ENCODE peak calls at places on chromosomes 3 and 15, in ten cellular contexts. C, E, I, T, U, J, N, G, O and B are unnamed samples.
A peak's percentile ranks its signal among the peaks of the same experiment; 100 is the strongest.

GRCh38 chr15:60179786-60180391 is 175.8 kb downstream of the FOXB1 start:
- DNase-seq in C (no peak), E (peak; percentile 49), I (peak; percentile 60), T (peak; percentile 62), U (peak; percentile 61), J (peak; percentile 65), N (peak; percentile 49), G (peak; percentile 75), O (peak; percentile 70), B (peak; percentile 25)

GRCh38 chr3:25235471-25235870 is 192.6 kb upstream of the RARB start:
- DNase-seq in C (no peak), E (no peak), I (no peak), T (no peak), U (no peak), J (no peak), N (peak; percentile 90), G (no peak), O (no peak), B (no peak)

GRCh38 chr3:69932087-69932486 is 67.4 kb upstream of the SAMMSON start:
- DNase-seq in C (no peak), E (no peak), I (no peak), T (no peak), U (no peak), J (no peak), N (no peak), G (no peak), O (no peak), B (no peak)

GRCh38 chr3:132652640-132653270 is 6.9 kb downstream of the ACAD11 start:
- DNase-seq in C (no peak), E (no peak), I (no peak), T (no peak), U (peak; percentile 33), J (peak; percentile 81), N (no peak), G (no peak), O (peak; percentile 68), B (no peak)

GRCh38 chr3:190514163-190515153 is 573 bp downstream of the IL1RAP start:
- DNase-seq in C (no peak), E (peak; percentile 50), I (peak; percentile 36), T (peak; percentile 60), U (peak; percentile 60), J (peak; percentile 51), N (peak; percentile 76), G (no peak), O (peak; percentile 81), B (peak; percentile 23)

GRCh38 chr3:197787412-197787811 is 3.6 kb upstream of the LRCH3 start:
- DNase-seq in C (no peak), E (no peak), I (no peak), T (no peak), U (peak; percentile 32), J (peak; percentile 59), N (no peak), G (no peak), O (no peak), B (no peak)

GRCh38 chr3:182108351-182108750 is 396.6 kb downstream of the SOX2 start:
- DNase-seq in C (no peak), E (no peak), I (no peak), T (no peak), U (no peak), J (no peak), N (no peak), G (no peak), O (no peak), B (no peak)

GRCh38 chr3:58640700-58641372 is 25.7 kb downstream of the FAM3D start:
- DNase-seq in C (peak; percentile 73), E (peak; percentile 88), I (peak; percentile 61), T (peak; percentile 90), U (peak; percentile 74), J (peak; percentile 92), N (peak; percentile 71), G (peak; percentile 85), O (peak; percentile 85), B (peak; percentile 56)

DNA sequence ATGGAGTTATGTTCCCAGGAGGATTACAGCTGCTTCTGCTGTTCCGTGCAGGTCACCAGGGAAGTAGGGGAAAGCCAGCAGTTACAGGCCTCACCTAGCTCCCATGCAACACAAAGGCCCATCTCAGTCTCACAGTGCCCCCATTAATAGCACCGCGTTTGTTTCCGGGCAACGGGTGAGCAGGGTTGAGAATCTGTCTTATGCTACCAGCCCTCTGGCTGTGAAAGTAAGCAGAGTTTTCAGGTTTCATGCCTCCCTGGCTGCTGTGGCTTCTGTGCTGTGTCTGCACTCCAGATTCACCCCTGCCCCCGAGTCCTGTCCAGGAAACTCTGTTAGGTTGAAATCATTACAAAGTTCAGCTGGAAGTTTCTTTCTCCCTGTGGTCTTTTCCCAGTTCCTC is 254.4 kb upstream of the GPR149 start:
- DNase-seq in C (no peak), E (peak; percentile 31), I (no peak), T (peak; percentile 2), U (no peak), J (no peak), N (no peak), G (no peak), O (no peak), B (no peak)
- H3K4me2 ChIP-seq in C (no peak overlapping the region), E (no peak overlapping the region), I (no peak overlapping the region), T (no peak overlapping the region), U (no peak overlapping the region), J (no peak overlapping the region), N (no peak overlapping the region), G (no peak overlapping the region), O (no peak overlapping the region), B (no peak overlapping the region)

GRCh38 chr3:44764248-44764647 is 2.7 kb downstream of the KIF15 start:
- DNase-seq in C (no peak), E (no peak), I (no peak), T (no peak), U (no peak), J (no peak), N (no peak), G (no peak), O (no peak), B (no peak)

GRCh38 chr3:44762690-44763089 is 1.1 kb downstream of the KIF15 start:
- DNase-seq in C (no peak), E (no peak), I (no peak), T (no peak), U (no peak), J (no peak), N (no peak), G (no peak), O (no peak), B (no peak)

GRCh38 chr3:44762170-44762677 is 630 bp downstream of the KIF15 start:
- DNase-seq in C (no peak), E (no peak), I (no peak), T (no peak), U (peak; percentile 12), J (no peak), N (no peak), G (peak; percentile 51), O (peak; percentile 33), B (no peak)

DNA sequence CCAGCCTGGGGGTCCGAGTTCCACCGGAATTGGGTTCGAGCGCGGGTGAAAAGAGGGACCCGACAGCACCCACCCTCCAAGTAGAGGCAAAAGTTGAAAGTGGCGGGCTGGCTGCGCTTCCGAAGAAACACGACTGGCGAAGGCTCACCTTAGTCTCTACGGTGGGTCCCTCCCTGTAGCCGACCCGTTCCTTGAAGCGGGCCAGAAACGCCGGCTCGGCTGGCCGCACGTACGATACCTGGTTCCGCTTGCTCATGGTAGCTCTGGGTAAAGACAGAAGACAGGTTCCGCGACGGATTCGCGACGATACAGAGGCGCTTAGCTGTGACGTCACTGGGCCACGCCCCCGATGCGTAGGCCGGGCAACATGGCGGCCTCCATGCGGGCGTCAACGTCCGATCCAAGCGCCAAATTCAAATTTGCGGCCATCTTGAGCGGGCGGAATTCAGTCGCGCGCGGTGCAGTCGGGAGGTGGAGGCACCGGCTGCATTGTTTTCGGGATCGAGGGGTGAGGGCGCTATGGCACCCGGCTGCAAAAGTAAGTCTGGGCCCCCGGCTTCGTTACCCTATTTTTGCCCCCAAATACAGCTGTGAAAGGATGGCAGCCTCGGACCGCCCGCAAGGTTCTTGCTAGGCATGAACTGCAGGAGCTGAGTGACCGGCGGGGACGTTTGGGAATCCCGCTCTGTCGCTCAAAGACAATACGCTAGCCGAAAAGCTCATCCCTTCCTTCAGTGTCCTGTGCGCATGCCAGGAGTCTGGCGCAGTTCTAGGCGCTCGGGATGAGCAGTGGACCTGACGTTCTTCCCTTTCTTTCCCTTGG is at the start of the genes KIAA1143 and KIF15:
- DNase-seq in C (peak; percentile 91), E (peak; percentile 98), I (peak; percentile 96), T (peak; percentile 99), U (peak; percentile 95), J (peak; percentile 98), N (peak; percentile 94), G (peak; percentile 99), O (peak; percentile 97), B (peak; percentile 89)
- H3K4me2 ChIP-seq in C (peak within 1 kb of the TSS; percentile 72), E (peak within 1 kb of the TSS; percentile 90), I (peak within 1 kb of the TSS; percentile 86), T (peak within 1 kb of the TSS; percentile 94), U (peak within 1 kb of the TSS; percentile 92), J (peak within 1 kb of the TSS; percentile 88), N (peak within 1 kb of the TSS; percentile 70), G (peak within 1 kb of the TSS; percentile 83), O (peak within 1 kb of the TSS; percentile 94), B (peak within 1 kb of the TSS; percentile 80)

GRCh38 chr15:65653341-65653740 is 31.6 kb downstream of the SLC24A1 start:
- DNase-seq in C (no peak), E (no peak), I (no peak), T (no peak), U (peak; percentile 64), J (peak; percentile 30), N (peak; percentile 42), G (no peak), O (peak; percentile 74), B (no peak)

GRCh38 chr15:65653781-65654521 is 32.2 kb downstream of the SLC24A1 start:
- DNase-seq in C (no peak), E (no peak), I (no peak), T (no peak), U (peak; percentile 67), J (no peak), N (peak; percentile 41), G (no peak), O (peak; percentile 28), B (no peak)

GRCh38 chr15:65655026-65655425 is 33.3 kb downstream of the SLC24A1 start:
- DNase-seq in C (no peak), E (peak; percentile 18), I (no peak), T (no peak), U (peak; percentile 13), J (peak; percentile 38), N (peak; percentile 25), G (no peak), O (peak; percentile 53), B (peak; percentile 32)

GRCh38 chr15:65651831-65652749 is 30.4 kb downstream of the SLC24A1 start:
- DNase-seq in C (no peak), E (peak; percentile 6), I (no peak), T (no peak), U (no peak), J (no peak), N (no peak), G (no peak), O (no peak), B (no peak)

GRCh38 chr15:65655457-65655856 is 33.7 kb downstream of the SLC24A1 start:
- DNase-seq in C (no peak), E (no peak), I (no peak), T (no peak), U (no peak), J (no peak), N (no peak), G (no peak), O (peak; percentile 30), B (no peak)
- H3K4me2 ChIP-seq in C (no peak overlapping the region), E (no peak overlapping the region), I (no peak overlapping the region), T (no peak overlapping the region), U (no peak overlapping the region), J (no peak overlapping the region), N (no peak overlapping the region), G (no peak overlapping the region), O (peak overlapping the region; percentile 40), B (no peak overlapping the region)

DNA sequence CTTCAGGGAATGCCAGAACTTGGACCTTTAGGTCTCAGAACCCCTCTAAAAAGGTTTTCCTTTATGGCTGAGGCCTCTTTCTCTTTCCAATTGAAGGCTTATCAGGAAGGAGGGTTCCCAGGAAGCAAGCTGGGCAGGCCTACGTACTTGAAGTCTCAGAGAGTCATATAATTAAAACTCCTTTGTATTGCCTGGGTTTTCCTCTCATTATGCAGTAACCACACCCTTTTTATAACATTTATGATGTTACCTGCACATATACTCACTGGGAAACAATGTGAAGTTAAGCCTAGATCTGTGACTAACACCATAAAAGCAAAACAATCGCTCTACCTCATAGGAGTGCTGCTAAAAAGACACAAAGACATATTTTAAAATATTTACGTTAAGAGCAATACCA is 27.3 kb downstream of the SERP1 start:
- DNase-seq in C (no peak), E (no peak), I (no peak), T (no peak), U (no peak), J (peak; percentile 77), N (no peak), G (no peak), O (no peak), B (no peak)
- H3K4me2 ChIP-seq in C (no peak overlapping the region), E (no peak overlapping the region), I (no peak overlapping the region), T (no peak overlapping the region), U (no peak overlapping the region), J (peak overlapping the region; percentile 52), N (no peak overlapping the region), G (no peak overlapping the region), O (no peak overlapping the region), B (no peak overlapping the region)